ENCODE peak calls at places on chromosome 3, in five cellular contexts. One of them, this sample, is unnamed.

GRCh38 chr3:144771401-144771870 is 799.8 kb downstream of the DIPK2A start:
- DNase-seq in coronary artery: no peak
- DNase-seq in dorsolateral prefrontal cortex: no peak
- DNase-seq in astrocyte of the cerebellum: peak; percentile 20
- DNase-seq in spleen: no peak
- DNase-seq in this sample: no peak

GRCh38 chr3:126022741-126023359 is 53.9 kb downstream of the ROPN1B start:
- DNase-seq in coronary artery: no peak
- DNase-seq in dorsolateral prefrontal cortex: no peak
- DNase-seq in astrocyte of the cerebellum: no peak
- DNase-seq in spleen: no peak
- DNase-seq in this sample: no peak

GRCh38 chr3:128174645-128175590 is 21.6 kb downstream of the EEFSEC start:
- DNase-seq in coronary artery: no peak
- DNase-seq in dorsolateral prefrontal cortex: no peak
- DNase-seq in astrocyte of the cerebellum: no peak
- DNase-seq in spleen: no peak
- DNase-seq in this sample: no peak

GRCh38 chr3:127853681-127854080 is 31.4 kb upstream of the MGLL start:
- DNase-seq in coronary artery: no peak
- DNase-seq in dorsolateral prefrontal cortex: no peak
- DNase-seq in astrocyte of the cerebellum: no peak
- DNase-seq in spleen: no peak
- DNase-seq in this sample: no peak

GRCh38 chr3:116034071-116034470 is 410.8 kb downstream of the GAP43 start:
- DNase-seq in coronary artery: no peak
- DNase-seq in dorsolateral prefrontal cortex: no peak
- DNase-seq in astrocyte of the cerebellum: no peak
- DNase-seq in spleen: no peak
- DNase-seq in this sample: no peak

GRCh38 chr3:14784087-14784596 is 34.6 kb upstream of the FGD5 start:
- DNase-seq in coronary artery: peak; percentile 65
- DNase-seq in dorsolateral prefrontal cortex: no peak
- DNase-seq in astrocyte of the cerebellum: no peak
- DNase-seq in spleen: peak; percentile 81
- DNase-seq in this sample: no peak

GRCh38 chr3:46104706-46105105 is 77.4 kb upstream of the XCR1 start:
- DNase-seq in coronary artery: no peak
- DNase-seq in dorsolateral prefrontal cortex: no peak
- DNase-seq in astrocyte of the cerebellum: no peak
- DNase-seq in spleen: no peak
- DNase-seq in this sample: no peak

GRCh38 chr3:144477593-144477992 is 506.0 kb downstream of the DIPK2A start:
- DNase-seq in coronary artery: no peak
- DNase-seq in dorsolateral prefrontal cortex: no peak
- DNase-seq in astrocyte of the cerebellum: no peak
- DNase-seq in spleen: no peak
- DNase-seq in this sample: no peak

GRCh38 chr3:57544181-57545125 is at the start of gene DNAH12:
- DNase-seq in coronary artery: no peak
- DNase-seq in dorsolateral prefrontal cortex: peak; percentile 14
- DNase-seq in astrocyte of the cerebellum: peak; percentile 26
- DNase-seq in spleen: no peak
- DNase-seq in this sample: peak; percentile 50
- TF ChIP-seq CTCF in coronary artery: no peak
- TF ChIP-seq CTCF in dorsolateral prefrontal cortex: no peak
- TF ChIP-seq CTCF in astrocyte of the cerebellum: no peak
- TF ChIP-seq CTCF in spleen: no peak
- TF ChIP-seq CTCF in this sample: no peak

GRCh38 chr3:55817177-55817576 is 330.1 kb upstream of the WNT5A start:
- DNase-seq in coronary artery: no peak
- DNase-seq in dorsolateral prefrontal cortex: no peak
- DNase-seq in astrocyte of the cerebellum: no peak
- DNase-seq in spleen: no peak
- DNase-seq in this sample: no peak
- TF ChIP-seq CTCF in coronary artery: no peak
- TF ChIP-seq CTCF in dorsolateral prefrontal cortex: no peak
- TF ChIP-seq CTCF in astrocyte of the cerebellum: no peak
- TF ChIP-seq CTCF in spleen: no peak
- TF ChIP-seq CTCF in this sample: no peak

GRCh38 chr3:51669241-51670052 is 1.6 kb upstream of the TEX264 start:
- DNase-seq in coronary artery: peak; percentile 85
- DNase-seq in dorsolateral prefrontal cortex: peak; percentile 76
- DNase-seq in astrocyte of the cerebellum: peak; percentile 70
- DNase-seq in spleen: peak; percentile 94
- DNase-seq in this sample: peak; percentile 94
- TF ChIP-seq CTCF in coronary artery: peak; percentile 87
- TF ChIP-seq CTCF in dorsolateral prefrontal cortex: peak; percentile 93
- TF ChIP-seq CTCF in astrocyte of the cerebellum: peak; percentile 99
- TF ChIP-seq CTCF in spleen: peak; percentile 89
- TF ChIP-seq CTCF in this sample: peak; percentile 94

GRCh38 chr3:160132226-160132625 is 93.0 kb upstream of the C3orf80 start:
- DNase-seq in coronary artery: no peak
- DNase-seq in dorsolateral prefrontal cortex: no peak
- DNase-seq in astrocyte of the cerebellum: no peak
- DNase-seq in spleen: no peak
- DNase-seq in this sample: no peak

GRCh38 chr3:160135850-160136249 is 89.4 kb upstream of the C3orf80 start:
- DNase-seq in coronary artery: no peak
- DNase-seq in dorsolateral prefrontal cortex: no peak
- DNase-seq in astrocyte of the cerebellum: no peak
- DNase-seq in spleen: no peak
- DNase-seq in this sample: no peak

GRCh38 chr3:160134454-160134853 is 90.8 kb upstream of the C3orf80 start:
- DNase-seq in coronary artery: no peak
- DNase-seq in dorsolateral prefrontal cortex: no peak
- DNase-seq in astrocyte of the cerebellum: no peak
- DNase-seq in spleen: no peak
- DNase-seq in this sample: no peak

GRCh38 chr3:160134964-160135363 is 90.3 kb upstream of the C3orf80 start:
- DNase-seq in coronary artery: no peak
- DNase-seq in dorsolateral prefrontal cortex: no peak
- DNase-seq in astrocyte of the cerebellum: peak; percentile 23
- DNase-seq in spleen: no peak
- DNase-seq in this sample: no peak

DNA sequence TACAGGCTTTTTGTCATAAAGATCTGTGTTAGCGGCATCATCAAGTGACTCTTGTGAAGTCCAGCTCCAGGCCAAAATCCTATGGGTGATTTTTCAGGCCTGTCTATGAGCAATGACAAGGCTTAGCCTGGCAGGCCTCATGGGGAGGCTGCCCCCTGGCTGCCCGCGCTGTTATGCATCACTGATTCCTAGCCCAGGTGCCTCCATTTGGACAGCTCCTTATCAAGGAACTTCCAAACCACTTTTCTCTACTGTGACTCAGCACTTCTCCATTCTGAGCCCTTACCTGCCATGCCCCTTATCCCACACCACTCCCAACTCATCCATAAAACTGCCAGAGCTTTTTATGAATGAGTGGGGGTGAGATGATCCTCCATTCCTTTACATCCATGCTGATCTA is 91.5 kb upstream of the C3orf80 start:
- DNase-seq in coronary artery: no peak
- DNase-seq in dorsolateral prefrontal cortex: no peak
- DNase-seq in astrocyte of the cerebellum: no peak
- DNase-seq in spleen: no peak
- DNase-seq in this sample: no peak
- TF ChIP-seq CTCF in coronary artery: no peak
- TF ChIP-seq CTCF in dorsolateral prefrontal cortex: no peak
- TF ChIP-seq CTCF in astrocyte of the cerebellum: no peak
- TF ChIP-seq CTCF in spleen: no peak
- TF ChIP-seq CTCF in this sample: no peak

GRCh38 chr3:39637807-39638206 is 170.3 kb downstream of the MOBP start:
- DNase-seq in coronary artery: no peak
- DNase-seq in dorsolateral prefrontal cortex: no peak
- DNase-seq in astrocyte of the cerebellum: no peak
- DNase-seq in spleen: no peak
- DNase-seq in this sample: peak; percentile 4
- TF ChIP-seq CTCF in coronary artery: no peak
- TF ChIP-seq CTCF in dorsolateral prefrontal cortex: no peak
- TF ChIP-seq CTCF in astrocyte of the cerebellum: no peak
- TF ChIP-seq CTCF in spleen: no peak
- TF ChIP-seq CTCF in this sample: no peak

GRCh38 chr3:148958681-148959080 is 32.7 kb upstream of the GYG1 start:
- DNase-seq in coronary artery: no peak
- DNase-seq in dorsolateral prefrontal cortex: no peak
- DNase-seq in astrocyte of the cerebellum: no peak
- DNase-seq in spleen: no peak
- DNase-seq in this sample: no peak

GRCh38 chr3:148957586-148957985 is 33.8 kb upstream of the GYG1 start:
- DNase-seq in coronary artery: no peak
- DNase-seq in dorsolateral prefrontal cortex: no peak
- DNase-seq in astrocyte of the cerebellum: no peak
- DNase-seq in spleen: no peak
- DNase-seq in this sample: peak; percentile 26

DNA sequence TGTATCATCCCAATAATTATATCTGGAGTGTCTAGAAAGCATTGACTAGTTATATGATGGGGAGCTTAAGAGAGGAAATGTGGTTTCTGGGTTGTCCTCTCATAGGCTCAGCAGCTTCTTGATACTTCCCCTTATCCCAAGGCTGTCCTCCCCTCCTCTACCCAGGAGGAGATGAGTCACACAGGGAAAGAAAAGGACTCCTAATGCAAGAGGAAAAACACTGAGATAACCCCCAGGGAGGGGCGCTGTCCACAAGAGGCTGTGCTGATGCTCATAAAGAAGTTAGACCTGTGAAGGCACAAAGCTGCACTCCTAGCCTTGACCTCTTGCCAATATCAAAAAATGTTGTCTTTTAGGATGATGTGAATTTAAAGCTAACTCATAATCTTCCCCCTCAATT is 28.8 kb upstream of the GYG1 start:
- DNase-seq in coronary artery: no peak
- DNase-seq in dorsolateral prefrontal cortex: no peak
- DNase-seq in astrocyte of the cerebellum: peak; percentile 43
- DNase-seq in spleen: no peak
- DNase-seq in this sample: peak; percentile 4
- TF ChIP-seq CTCF in coronary artery: no peak
- TF ChIP-seq CTCF in dorsolateral prefrontal cortex: no peak
- TF ChIP-seq CTCF in astrocyte of the cerebellum: no peak
- TF ChIP-seq CTCF in spleen: no peak
- TF ChIP-seq CTCF in this sample: no peak

DNA sequence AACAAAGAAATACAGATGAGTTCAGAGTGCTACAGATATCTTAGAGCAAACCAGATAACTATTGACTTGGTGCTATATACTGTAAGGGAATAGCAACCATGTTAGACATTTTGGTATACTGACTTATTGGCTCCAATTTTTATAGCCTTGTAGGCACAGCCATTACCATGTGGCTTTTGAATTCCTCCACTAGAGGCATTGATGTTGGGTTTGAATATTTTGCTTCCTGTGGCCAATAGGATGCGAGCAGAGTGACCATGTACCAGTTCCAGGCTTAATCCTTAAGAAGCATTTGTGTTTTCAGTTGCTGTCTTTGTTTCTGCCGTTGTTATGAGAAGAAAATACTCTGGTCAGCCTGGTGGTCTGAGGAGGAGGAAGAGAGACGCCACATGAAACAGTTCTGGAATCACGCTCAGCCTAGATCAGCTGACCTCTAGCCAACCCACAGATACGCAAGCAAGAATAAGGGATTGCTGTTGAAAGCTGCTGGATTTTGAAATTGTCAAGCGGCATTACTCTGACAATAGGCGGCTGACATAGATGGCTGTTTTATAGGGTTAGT is 109.4 kb upstream of the TNIK start:
- DNase-seq in coronary artery: no peak
- DNase-seq in dorsolateral prefrontal cortex: no peak
- DNase-seq in astrocyte of the cerebellum: no peak
- DNase-seq in spleen: no peak
- DNase-seq in this sample: no peak
- TF ChIP-seq CTCF in coronary artery: no peak
- TF ChIP-seq CTCF in dorsolateral prefrontal cortex: no peak
- TF ChIP-seq CTCF in astrocyte of the cerebellum: no peak
- TF ChIP-seq CTCF in spleen: no peak
- TF ChIP-seq CTCF in this sample: no peak

This sample was measured in activated CD8-positive, alpha-beta T cell treated with anti-CD3 and anti-CD28 coated beads for 36 hours.